ENCODE peak calls at places on chromosomes 2 and 18, in four cellular contexts. One of them, this sample, is unnamed.

GRCh38 chr2:235644191-235644590 is 150.3 kb downstream of the AGAP1 start:
- DNase-seq in stomach: no peak
- DNase-seq in left ventricle myocardium inferior: no peak
- DNase-seq in CD4-positive, CD25-positive, alpha-beta regulatory T cell: no peak
- DNase-seq in this sample: no peak

GRCh38 chr18:62741118-62741566 is 25.8 kb downstream of the PHLPP1 start:
- DNase-seq in stomach: no peak
- DNase-seq in left ventricle myocardium inferior: no peak
- DNase-seq in CD4-positive, CD25-positive, alpha-beta regulatory T cell: no peak
- DNase-seq in this sample: no peak

GRCh38 chr2:228245601-228246000 is 64.1 kb upstream of the SPHKAP start:
- DNase-seq in stomach: no peak
- DNase-seq in left ventricle myocardium inferior: no peak
- DNase-seq in CD4-positive, CD25-positive, alpha-beta regulatory T cell: no peak
- DNase-seq in this sample: no peak

GRCh38 chr2:187865025-187865424 is 310.8 kb upstream of the TFPI start:
- DNase-seq in stomach: no peak
- DNase-seq in left ventricle myocardium inferior: no peak
- DNase-seq in CD4-positive, CD25-positive, alpha-beta regulatory T cell: no peak
- DNase-seq in this sample: no peak

GRCh38 chr2:62956646-62957045 is 94.0 kb upstream of the OTX1 start:
- DNase-seq in stomach: no peak
- DNase-seq in left ventricle myocardium inferior: no peak
- DNase-seq in CD4-positive, CD25-positive, alpha-beta regulatory T cell: no peak
- DNase-seq in this sample: no peak

GRCh38 chr18:9545029-9545428 is 69.3 kb downstream of the PPP4R1 start:
- DNase-seq in stomach: no peak
- DNase-seq in left ventricle myocardium inferior: no peak
- DNase-seq in CD4-positive, CD25-positive, alpha-beta regulatory T cell: no peak
- DNase-seq in this sample: no peak

GRCh38 chr2:80252294-80252986 is 52.1 kb downstream of the LRRTM1 start:
- DNase-seq in stomach: no peak
- DNase-seq in left ventricle myocardium inferior: no peak
- DNase-seq in CD4-positive, CD25-positive, alpha-beta regulatory T cell: no peak
- DNase-seq in this sample: no peak

GRCh38 chr18:62964432-62964831 is 249.1 kb downstream of the PHLPP1 start:
- DNase-seq in stomach: no peak
- DNase-seq in left ventricle myocardium inferior: no peak
- DNase-seq in CD4-positive, CD25-positive, alpha-beta regulatory T cell: no peak
- DNase-seq in this sample: no peak

GRCh38 chr2:8494589-8494988 is 187.3 kb upstream of the ID2 start:
- DNase-seq in stomach: no peak
- DNase-seq in left ventricle myocardium inferior: no peak
- DNase-seq in CD4-positive, CD25-positive, alpha-beta regulatory T cell: no peak
- DNase-seq in this sample: no peak

GRCh38 chr2:138877421-138877820 is 97.2 kb upstream of the NXPH2 start:
- DNase-seq in stomach: no peak
- DNase-seq in left ventricle myocardium inferior: no peak
- DNase-seq in CD4-positive, CD25-positive, alpha-beta regulatory T cell: no peak
- DNase-seq in this sample: no peak

GRCh38 chr2:113098061-113098460 is 29.3 kb upstream of the IL1RN start:
- DNase-seq in stomach: no peak
- DNase-seq in left ventricle myocardium inferior: no peak
- DNase-seq in CD4-positive, CD25-positive, alpha-beta regulatory T cell: no peak
- DNase-seq in this sample: no peak

GRCh38 chr18:28002841-28003240 is 174.1 kb downstream of the CDH2 start:
- DNase-seq in stomach: no peak
- DNase-seq in left ventricle myocardium inferior: no peak
- DNase-seq in CD4-positive, CD25-positive, alpha-beta regulatory T cell: no peak
- DNase-seq in this sample: no peak

GRCh38 chr2:10285578-10286198 is 17.0 kb upstream of the HPCAL1 start:
- DNase-seq in stomach: peak; percentile 84
- DNase-seq in left ventricle myocardium inferior: peak; percentile 78
- DNase-seq in CD4-positive, CD25-positive, alpha-beta regulatory T cell: no peak
- DNase-seq in this sample: peak; percentile 95

GRCh38 chr2:24421668-24422067 is 61.3 kb upstream of the ITSN2 start:
- DNase-seq in stomach: peak; percentile 68
- DNase-seq in left ventricle myocardium inferior: peak; percentile 48
- DNase-seq in CD4-positive, CD25-positive, alpha-beta regulatory T cell: peak; percentile 22
- DNase-seq in this sample: peak; percentile 55

GRCh38 chr18:58639751-58640427 is 11.0 kb upstream of the ALPK2 start:
- DNase-seq in stomach: no peak
- DNase-seq in left ventricle myocardium inferior: no peak
- DNase-seq in CD4-positive, CD25-positive, alpha-beta regulatory T cell: no peak
- DNase-seq in this sample: no peak

DNA sequence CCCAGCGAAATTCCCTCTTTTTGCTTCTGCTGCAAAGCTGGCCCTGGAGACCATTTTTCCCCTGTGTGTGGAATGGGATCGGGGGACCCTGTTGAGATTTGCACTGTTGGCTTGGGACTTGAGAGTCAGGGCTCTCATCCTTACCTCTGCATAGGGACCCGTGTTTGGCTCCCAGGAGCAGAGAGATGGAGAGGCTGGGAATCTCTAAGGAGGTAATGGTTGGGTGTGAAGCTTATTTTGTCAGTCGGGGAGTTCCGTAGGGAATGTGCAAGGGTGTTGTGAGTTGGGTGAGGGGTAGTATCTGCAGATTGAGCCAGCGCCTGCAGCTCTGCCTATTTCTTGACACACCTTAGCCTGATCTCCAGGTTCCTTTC is 4.5 kb downstream of the GATA6 start:
- DNase-seq in stomach: no peak
- DNase-seq in left ventricle myocardium inferior: no peak
- DNase-seq in CD4-positive, CD25-positive, alpha-beta regulatory T cell: no peak
- DNase-seq in this sample: no peak
- H3K4me3 ChIP-seq in stomach: peak overlapping the region; percentile 89
- H3K4me3 ChIP-seq in left ventricle myocardium inferior: peak overlapping the region; percentile 99
- H3K4me3 ChIP-seq in CD4-positive, CD25-positive, alpha-beta regulatory T cell: no peak overlapping the region
- H3K4me3 ChIP-seq in this sample: peak overlapping the region; percentile 66

GRCh38 chr2:231182500-231182899 is 15.9 kb upstream of the ARMC9 start:
- DNase-seq in stomach: peak; percentile 22
- DNase-seq in left ventricle myocardium inferior: no peak
- DNase-seq in CD4-positive, CD25-positive, alpha-beta regulatory T cell: no peak
- DNase-seq in this sample: no peak
- H3K27ac ChIP-seq in stomach: no peak overlapping the region
- H3K27ac ChIP-seq in left ventricle myocardium inferior: peak overlapping the region; percentile 71
- H3K27ac ChIP-seq in CD4-positive, CD25-positive, alpha-beta regulatory T cell: no peak overlapping the region
- H3K27ac ChIP-seq in this sample: peak overlapping the region; percentile 77

DNA sequence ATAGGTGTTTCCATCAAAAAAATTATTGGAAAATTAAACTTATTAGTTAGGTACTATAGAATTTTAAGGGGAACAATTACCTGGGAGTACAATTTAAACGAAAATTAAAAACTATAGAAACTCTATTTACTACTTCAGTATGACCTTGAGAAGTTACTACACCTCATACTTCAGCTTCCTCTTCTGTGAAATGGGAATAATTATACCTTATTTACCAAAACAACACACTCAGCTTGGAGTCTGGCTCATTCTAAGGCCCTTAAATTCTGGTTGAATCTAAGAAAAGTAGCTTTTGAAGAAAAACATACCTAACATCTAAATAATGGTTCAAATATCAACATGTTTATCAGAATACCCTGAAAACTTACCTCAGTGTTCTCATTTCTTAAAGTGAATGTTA is 2.7 kb downstream of the NABP1 start:
- DNase-seq in stomach: no peak
- DNase-seq in left ventricle myocardium inferior: no peak
- DNase-seq in CD4-positive, CD25-positive, alpha-beta regulatory T cell: no peak
- DNase-seq in this sample: no peak
- H3K4me1 ChIP-seq in stomach: peaks cover 4% of the 10 kb centered on the region
- H3K4me1 ChIP-seq in left ventricle myocardium inferior: peaks cover 23% of the 10 kb centered on the region
- H3K4me1 ChIP-seq in CD4-positive, CD25-positive, alpha-beta regulatory T cell: peaks cover 82% of the 10 kb centered on the region
- H3K4me1 ChIP-seq in this sample: peaks cover 83% of the 10 kb centered on the region

DNA sequence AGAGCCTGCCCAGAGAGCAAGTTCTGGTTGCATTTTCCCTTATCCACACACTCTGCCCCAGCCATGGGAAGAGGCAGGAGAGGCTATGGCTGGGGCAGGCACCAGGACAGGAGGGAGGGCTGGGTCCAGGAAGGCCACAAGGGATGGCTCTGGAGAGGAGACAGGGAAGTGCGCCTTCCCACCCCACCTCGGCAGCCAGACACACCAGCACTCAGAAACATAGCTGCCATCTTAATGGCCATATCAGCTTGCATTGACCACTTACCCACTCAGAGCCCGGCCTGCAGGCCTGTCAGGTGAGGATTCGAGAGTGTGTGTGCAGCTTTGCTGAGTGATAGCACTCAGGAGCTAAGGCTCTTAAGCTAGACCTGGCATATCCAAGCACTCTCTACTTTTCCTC is 148.1 kb downstream of the TNS1 start:
- DNase-seq in stomach: no peak
- DNase-seq in left ventricle myocardium inferior: no peak
- DNase-seq in CD4-positive, CD25-positive, alpha-beta regulatory T cell: no peak
- DNase-seq in this sample: no peak
- H3K4me3 ChIP-seq in stomach: no peak overlapping the region
- H3K4me3 ChIP-seq in left ventricle myocardium inferior: peak overlapping the region; percentile 72
- H3K4me3 ChIP-seq in CD4-positive, CD25-positive, alpha-beta regulatory T cell: no peak overlapping the region
- H3K4me3 ChIP-seq in this sample: no peak overlapping the region

GRCh38 chr2:179478771-179479170 is 214.1 kb upstream of the SESTD1 start:
- DNase-seq in stomach: no peak
- DNase-seq in left ventricle myocardium inferior: no peak
- DNase-seq in CD4-positive, CD25-positive, alpha-beta regulatory T cell: no peak
- DNase-seq in this sample: no peak
- H3K27ac ChIP-seq in stomach: no peak overlapping the region
- H3K27ac ChIP-seq in left ventricle myocardium inferior: no peak overlapping the region
- H3K27ac ChIP-seq in CD4-positive, CD25-positive, alpha-beta regulatory T cell: no peak overlapping the region
- H3K27ac ChIP-seq in this sample: no peak overlapping the region

GRCh38 chr2:177247693-177248262 is 16.7 kb downstream of the NFE2L2 start:
- DNase-seq in stomach: no peak
- DNase-seq in left ventricle myocardium inferior: no peak
- DNase-seq in CD4-positive, CD25-positive, alpha-beta regulatory T cell: no peak
- DNase-seq in this sample: no peak
- H3K4me1 ChIP-seq in stomach: peaks cover 80% of the 10 kb centered on the region
- H3K4me1 ChIP-seq in left ventricle myocardium inferior: peaks cover 100% of the 10 kb centered on the region
- H3K4me1 ChIP-seq in CD4-positive, CD25-positive, alpha-beta regulatory T cell: peaks cover 74% of the 10 kb centered on the region
- H3K4me1 ChIP-seq in this sample: peaks cover 31% of the 10 kb centered on the region